ENCODE peak calls at places on chromosomes 2 and 18, in five cellular contexts. M, B, X, J and K are unnamed samples.

GRCh38 chr18:76421291-76422078 is 73.6 kb downstream of the ZNF516 start:
- DNase-seq in M (no peak), B (peak; percentile 55), X (no peak), J (no peak), K (no peak)

GRCh38 chr18:57439617-57439975 is 4.4 kb downstream of the ONECUT2 start:
- DNase-seq in M (no peak), B (no peak), X (no peak), J (no peak), K (no peak)

GRCh38 chr2:224210495-224211472 is 171.7 kb upstream of the SERPINE2 start:
- DNase-seq in M (no peak), B (no peak), X (no peak), J (no peak), K (no peak)

GRCh38 chr2:172552547-172553291 is 3.2 kb upstream of the PDK1 start:
- DNase-seq in M (peak; percentile 56), B (no peak), X (no peak), J (no peak), K (no peak)

GRCh38 chr2:2542966-2543555 is 212.0 kb upstream of the MYT1L start:
- DNase-seq in M (no peak), B (no peak), X (no peak), J (no peak), K (no peak)

GRCh38 chr18:3061581-3062416 is 48.9 kb upstream of the LPIN2 start:
- DNase-seq in M (no peak), B (no peak), X (no peak), J (peak; percentile 31), K (no peak)

GRCh38 chr2:2574401-2575184 is 243.5 kb upstream of the MYT1L start:
- DNase-seq in M (no peak), B (no peak), X (no peak), J (no peak), K (no peak)

GRCh38 chr18:26511339-26512071 is 36.8 kb downstream of the KCTD1 start:
- DNase-seq in M (no peak), B (no peak), X (no peak), J (no peak), K (no peak)

GRCh38 chr2:160324161-160324768 is 124.2 kb upstream of the ITGB6 start:
- DNase-seq in M (no peak), B (peak; percentile 33), X (peak; percentile 13), J (peak; percentile 50), K (no peak)

GRCh38 chr2:15506231-15506819 is 54.8 kb downstream of the NBAS start:
- DNase-seq in M (no peak), B (no peak), X (no peak), J (no peak), K (no peak)

GRCh38 chr2:96540136-96540535 is 3.6 kb downstream of the ARID5A start:
- DNase-seq in M (peak; percentile 73), B (no peak), X (no peak), J (no peak), K (no peak)

GRCh38 chr2:131673400-131674173 is 145.9 kb downstream of the CCDC74A start:
- DNase-seq in M (no peak), B (peak; percentile 75), X (peak; percentile 30), J (peak; percentile 78), K (peak; percentile 66)

GRCh38 chr18:62187543-62188378 is 706 bp downstream of the RELCH start:
- DNase-seq in M (no peak), B (peak; percentile 15), X (no peak), J (peak; percentile 37), K (peak; percentile 11)

GRCh38 chr2:225670111-225670974 is 270.8 kb downstream of the NYAP2 start:
- DNase-seq in M (peak; percentile 32), B (no peak), X (no peak), J (no peak), K (no peak)

GRCh38 chr18:12361770-12362378 is 15.2 kb downstream of the AFG3L2 start:
- DNase-seq in M (no peak), B (no peak), X (no peak), J (no peak), K (no peak)

GRCh38 chr2:233165895-233166661 is 85.4 kb upstream of the ATG16L1 start:
- DNase-seq in M (peak; percentile 7), B (no peak), X (no peak), J (no peak), K (no peak)

GRCh38 chr2:148565272-148565894 is 79.2 kb upstream of the EPC2 start:
- DNase-seq in M (no peak), B (no peak), X (no peak), J (no peak), K (peak; percentile 32)

GRCh38 chr2:234142530-234142929 is 92.0 kb downstream of the SPP2 start:
- DNase-seq in M (no peak), B (no peak), X (no peak), J (no peak), K (no peak)

GRCh38 chr2:27216416-27217137 is 592 bp upstream of the CAD start:
- DNase-seq in M (no peak), B (no peak), X (no peak), J (no peak), K (no peak)

GRCh38 chr2:197196737-197197136 is 113.8 kb downstream of the ANKRD44 start:
- DNase-seq in M (no peak), B (no peak), X (no peak), J (no peak), K (no peak)

GRCh38 chr2:232927041-232927792 is 57.2 kb downstream of the SNORC start:
- DNase-seq in M (no peak), B (no peak), X (no peak), J (no peak), K (no peak)